ENCODE peak calls at places on chromosome 15, in five cellular contexts. I, Y, Q, O and B are unnamed samples.

GRCh38 chr15:44489464-44489863 is 47.5 kb upstream of the EIF3J start:
- DNase-seq in O (no peak), Q (peak; percentile 94), I (no peak), Y (no peak), B (no peak)

GRCh38 chr15:28945626-28946215 is 59.9 kb downstream of the APBA2 start:
- DNase-seq in Y (no peak), I (no peak), O (no peak), Q (no peak), B (no peak)

GRCh38 chr15:67836134-67836455 is 3.8 kb downstream of the RNU6-1 start:
- DNase-seq in Y (no peak), O (no peak), I (peak; percentile 48), Q (no peak), B (no peak)

GRCh38 chr15:68330461-68330860 is 52.9 kb downstream of the FEM1B start:
- DNase-seq in I (no peak), Q (no peak), O (no peak), Y (no peak), B (no peak)

GRCh38 chr15:57476533-57476975 is 100.2 kb downstream of the CGNL1 start:
- DNase-seq in Q (peak; percentile 70), I (no peak), O (no peak), Y (no peak), B (no peak)

GRCh38 chr15:65329991-65330735 is 25.7 kb downstream of the RNU5B-1 start:
- DNase-seq in Q (no peak), Y (no peak), I (no peak), O (no peak), B (no peak)

GRCh38 chr15:29934251-29934650 is 112.0 kb upstream of the TJP1 start:
- DNase-seq in Y (no peak), I (no peak), O (no peak), Q (peak; percentile 87), B (no peak)

GRCh38 chr15:31326729-31327673 is at the start of gene KLF13:
- DNase-seq in O (peak; percentile 78), Q (peak; percentile 64), Y (peak; percentile 88), I (peak; percentile 61), B (no peak)

GRCh38 chr15:54816406-54816805 is 380.3 kb downstream of the RSL24D1 start:
- DNase-seq in I (no peak), Y (no peak), Q (no peak), O (no peak), B (no peak)

GRCh38 chr15:31977812-31978662 is 52.3 kb upstream of the CHRNA7 start:
- DNase-seq in Y (peak; percentile 82), O (peak; percentile 39), I (peak; percentile 88), Q (peak; percentile 14), B (peak; percentile 91)

GRCh38 chr15:74396445-74397238 is 29.2 kb upstream of the CYP11A1 start:
- DNase-seq in O (no peak), Y (peak; percentile 70), Q (peak; percentile 89), I (no peak), B (no peak)

GRCh38 chr15:90691369-90691768 is 25.8 kb upstream of the BLM start:
- DNase-seq in Q (no peak), I (no peak), Y (no peak), O (no peak), B (no peak)

GRCh38 chr15:29126821-29127461 is 142.7 kb downstream of the NSMCE3 start:
- DNase-seq in O (no peak), Y (no peak), I (peak; percentile 54), Q (no peak), B (peak; percentile 35)

GRCh38 chr15:29066310-29066709 is 180.5 kb downstream of the APBA2 start:
- DNase-seq in O (no peak), Y (no peak), Q (no peak), I (no peak), B (no peak)

GRCh38 chr15:55372701-55373440 is 35.3 kb downstream of the CCPG1 start:
- DNase-seq in O (no peak), Q (no peak), Y (no peak), I (no peak), B (no peak)

GRCh38 chr15:68210821-68211655 is 5.9 kb upstream of the CALML4 start:
- DNase-seq in Q (peak; percentile 42), Y (peak; percentile 70), I (peak; percentile 82), O (peak; percentile 67), B (peak; percentile 92)

GRCh38 chr15:39584266-39584659 is 3.4 kb downstream of the THBS1 start:
- DNase-seq in Q (no peak), O (no peak), I (no peak), Y (no peak), B (no peak)

GRCh38 chr15:79076661-79077060 is 13.9 kb downstream of the RASGRF1 start:
- DNase-seq in Q (no peak), Y (no peak), I (no peak), O (no peak), B (no peak)

GRCh38 chr15:35506272-35506870 is 39.6 kb downstream of the DPH6 start:
- DNase-seq in O (no peak), I (peak; percentile 20), Y (no peak), Q (no peak), B (no peak)

GRCh38 chr15:70098170-70098460 is 398 bp upstream of the TLE3 start:
- DNase-seq in I (no peak), O (no peak), Y (no peak), Q (no peak), B (no peak)

GRCh38 chr15:25208735-25209134 is 230.1 kb downstream of the UBE3A start:
- DNase-seq in I (no peak), Q (no peak), O (no peak), Y (no peak), B (no peak)

GRCh38 chr15:101219441-101219840 is 32.4 kb downstream of the CHSY1 start:
- DNase-seq in Y (no peak), O (no peak), Q (peak; percentile 55), I (no peak), B (no peak)

GRCh38 chr15:101215681-101216080 is 36.2 kb downstream of the CHSY1 start:
- DNase-seq in Q (no peak), O (no peak), Y (no peak), I (no peak), B (no peak)

GRCh38 chr15:101220060-101220459 is 31.8 kb downstream of the CHSY1 start:
- DNase-seq in Y (no peak), Q (no peak), I (no peak), O (no peak), B (no peak)

GRCh38 chr15:101213570-101213969 is 38.3 kb downstream of the CHSY1 start:
- DNase-seq in Y (no peak), O (no peak), I (no peak), Q (no peak), B (no peak)

DNA sequence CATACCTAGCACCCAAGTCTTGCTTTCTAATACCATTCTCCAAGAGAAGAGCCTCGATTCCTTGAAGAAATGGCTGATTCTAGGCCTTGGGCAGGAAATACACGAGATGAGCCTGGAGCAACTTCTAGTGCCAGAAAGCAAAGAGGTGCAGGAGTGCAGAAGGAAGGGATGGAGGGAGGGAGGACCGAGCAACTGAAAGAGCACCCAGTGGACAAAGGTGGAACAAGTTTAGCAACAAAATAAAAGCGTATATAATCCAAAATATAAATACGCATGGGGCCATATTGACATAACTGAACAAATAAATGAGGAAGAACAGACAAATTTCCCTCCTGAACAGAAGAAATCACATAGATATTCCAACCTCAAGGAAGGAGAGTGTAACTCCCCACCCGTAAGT is 34.4 kb downstream of the CHSY1 start:
- DNase-seq in Q (no peak), O (no peak), Y (no peak), I (no peak), B (no peak)
- TF ChIP-seq CTCF in Q (no peak), O (no peak), Y (no peak), I (no peak), B (no peak)

GRCh38 chr15:98548172-98548971 is 100.0 kb upstream of the IGF1R start:
- DNase-seq in Q (peak; percentile 73), I (peak; percentile 80), O (peak; percentile 68), Y (peak; percentile 84), B (peak; percentile 71)
- TF ChIP-seq CTCF in Q (no peak), I (peak; percentile 37), O (no peak), Y (peak; percentile 27), B (peak; percentile 13)

GRCh38 chr15:77546870-77547269 is 85.8 kb downstream of the LINGO1 start:
- DNase-seq in I (no peak), Y (no peak), O (no peak), Q (no peak), B (no peak)
- TF ChIP-seq CTCF in I (no peak), Y (no peak), O (no peak), Q (no peak), B (no peak)

GRCh38 chr15:47719730-47720129 is 2.4 kb downstream of the SEMA6D start:
- DNase-seq in Y (no peak), Q (no peak), O (no peak), I (no peak), B (no peak)

GRCh38 chr15:47715856-47716445 is 1.4 kb upstream of the SEMA6D start:
- DNase-seq in I (peak; percentile 53), Q (peak; percentile 47), Y (no peak), O (peak; percentile 35), B (no peak)

GRCh38 chr15:47718474-47719440 is 1.5 kb downstream of the SEMA6D start:
- DNase-seq in I (peak; percentile 59), Y (peak; percentile 44), O (peak; percentile 21), Q (peak; percentile 54), B (peak; percentile 44)

GRCh38 chr15:47715402-47715801 is 1.9 kb upstream of the SEMA6D start:
- DNase-seq in Y (no peak), O (no peak), I (no peak), Q (no peak), B (no peak)

DNA sequence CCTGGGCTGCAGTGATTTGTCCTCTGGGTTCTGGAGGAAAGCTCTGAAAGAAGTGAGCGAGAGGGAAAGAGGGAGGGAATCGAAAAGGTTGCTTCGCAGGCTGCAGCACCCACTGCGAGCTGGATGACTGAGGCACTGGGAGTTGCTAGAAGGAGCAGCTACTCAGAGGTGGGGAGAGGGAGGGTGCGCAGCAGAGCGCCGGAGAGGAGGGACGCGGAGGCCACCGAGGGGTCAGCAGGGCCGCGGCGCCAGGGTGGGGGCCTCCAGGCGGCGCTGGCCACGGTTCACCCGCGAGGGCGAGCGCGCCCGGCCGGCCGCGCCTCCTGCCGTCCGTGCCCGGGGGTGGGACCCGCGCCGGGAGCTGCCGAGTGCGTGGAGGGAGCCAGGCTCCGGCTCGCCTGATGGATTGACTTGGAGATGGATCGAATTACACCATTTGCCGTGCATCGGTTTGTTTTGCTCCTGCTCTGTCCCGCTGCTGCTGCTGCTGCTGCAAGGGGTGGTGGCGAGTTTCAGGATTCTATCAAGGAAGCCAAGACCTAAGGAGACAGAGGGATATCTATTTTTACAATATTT is at the start of gene SEMA6D:
- DNase-seq in I (peak; percentile 94), Y (peak; percentile 84), O (peak; percentile 82), Q (peak; percentile 85), B (peak; percentile 93)
- TF ChIP-seq CTCF in I (peak; percentile 50), Y (peak; percentile 18), O (peak; percentile 42), Q (peak; percentile 51), B (peak; percentile 33)

GRCh38 chr15:41806291-41807181 is 21.4 kb upstream of the JMJD7 start:
- DNase-seq in I (peak; percentile 50), O (no peak), Y (no peak), Q (no peak), B (no peak)
- TF ChIP-seq CTCF in I (peak; percentile 37), O (no peak), Y (no peak), Q (no peak), B (no peak)

GRCh38 chr15:58604455-58604923 is 145.0 kb downstream of the ADAM10 start:
- DNase-seq in I (no peak), O (no peak), Q (no peak), Y (peak; percentile 41), B (no peak)
- TF ChIP-seq CTCF in I (no peak), O (no peak), Q (no peak), Y (no peak), B (no peak)

GRCh38 chr15:89034305-89034704 is 54.0 kb upstream of the ABHD2 start:
- DNase-seq in Y (no peak), I (no peak), Q (peak; percentile 36), O (no peak), B (no peak)
- TF ChIP-seq CTCF in Y (peak; percentile 39), I (no peak), Q (peak; percentile 42), O (no peak), B (no peak)

GRCh38 chr15:51589881-51590570 is 32.5 kb downstream of the DMXL2 start:
- DNase-seq in I (no peak), O (no peak), Q (no peak), Y (no peak), B (no peak)
- TF ChIP-seq CTCF in I (no peak), O (no peak), Q (no peak), Y (no peak), B (no peak)